ENCODE peak calls at places on chromosomes 7 and 10, in four cellular contexts. Q, E, F and C are unnamed samples.

GRCh38 chr7:101238226-101239182 is 902 bp upstream of the CLDN15 start:
- DNase-seq in Q (no peak), E (no peak), F (no peak), C (no peak)

GRCh38 chr7:69002416-69002815 is 595.9 kb upstream of the AUTS2 start:
- DNase-seq in Q (peak), E (no peak), F (peak), C (no peak)

GRCh38 chr10:81928119-81928518 is 53.1 kb downstream of the NRG3 start:
- DNase-seq in Q (no peak), E (no peak), F (no peak), C (no peak)

GRCh38 chr7:31874631-31875374 is 187.8 kb downstream of the PPP1R17 start:
- DNase-seq in Q (no peak), E (no peak), F (no peak), C (no peak)

GRCh38 chr10:113681533-113682470 is 2.1 kb downstream of the CASP7 start:
- DNase-seq in Q (no peak), E (no peak), F (no peak), C (no peak)

GRCh38 chr7:27316311-27316710 is 73.7 kb downstream of the EVX1 start:
- DNase-seq in Q (no peak), E (no peak), F (peak), C (no peak)

GRCh38 chr7:47392241-47392759 is 189.6 kb downstream of the TNS3 start:
- DNase-seq in Q (no peak), E (peak), F (peak), C (no peak)

GRCh38 chr7:157845203-157845810 is 508.5 kb downstream of the DNAJB6 start:
- DNase-seq in Q (no peak), E (no peak), F (no peak), C (no peak)

GRCh38 chr10:28072573-28072972 is 73.7 kb upstream of the ODAD2 start:
- DNase-seq in Q (no peak), E (no peak), F (no peak), C (no peak)

GRCh38 chr7:84204655-84205054 is 10.1 kb upstream of the SEMA3A start:
- DNase-seq in Q (no peak), E (no peak), F (peak), C (no peak)

GRCh38 chr7:74404388-74404700 is 49.4 kb upstream of the GTF2IRD1 start:
- DNase-seq in Q (no peak), E (no peak), F (no peak), C (no peak)

GRCh38 chr7:82704121-82704520 is 260.5 kb upstream of the CACNA2D1 start:
- DNase-seq in Q (no peak), E (no peak), F (no peak), C (no peak)